ENCODE peak calls at places on chromosomes 2 and 18, in six cellular contexts. F is A549; S is activated CD4-positive, alpha-beta memory T cell treated with anti-CD3 and anti-CD28 coated beads for 36 hours; A is activated CD8-positive, alpha-beta T cell treated with anti-CD3 and anti-CD28 coated beads for 36 hours; L is NCI-H1105; M is activated naive CD4-positive, alpha-beta T cell. R is an unnamed sample.

GRCh38 chr2:135676031-135676430 is 65.6 kb upstream of the UBXN4 start:
- DNase-seq in F (no peak), S (no peak), A (no peak), L (no peak), M (no peak), R (no peak)

GRCh38 chr2:20456049-20456665 is 9.3 kb downstream of the RHOB start:
- DNase-seq in F (no peak), S (peak; percentile 3), A (no peak), L (no peak), M (no peak), R (no peak)

GRCh38 chr18:32383040-32383819 is 87.5 kb downstream of the GAREM1 start:
- DNase-seq in F (peak; percentile 79), S (no peak), A (no peak), L (no peak), M (no peak), R (peak; percentile 70)

GRCh38 chr2:122203523-122203922 is 448.1 kb downstream of the TSN start:
- DNase-seq in F (no peak), S (no peak), A (no peak), L (no peak), M (no peak), R (peak; percentile 90)

GRCh38 chr2:192011196-192011595 is 164.3 kb upstream of the CAVIN2 start:
- DNase-seq in F (no peak), S (no peak), A (no peak), L (no peak), M (no peak), R (no peak)

GRCh38 chr2:186639939-186640338 is 50.1 kb downstream of the ITGAV start:
- DNase-seq in F (no peak), S (peak; percentile 33), A (peak; percentile 8), L (no peak), M (no peak), R (no peak)

GRCh38 chr18:37963837-37964236 is 398.2 kb upstream of the CELF4 start:
- DNase-seq in F (no peak), S (no peak), A (no peak), L (no peak), M (no peak), R (no peak)

GRCh38 chr18:2920546-2921343 is 73.9 kb downstream of the EMILIN2 start:
- DNase-seq in F (no peak), S (no peak), A (no peak), L (no peak), M (no peak), R (no peak)

GRCh38 chr2:172478353-172478752 is 51.0 kb downstream of the ITGA6 start:
- DNase-seq in F (no peak), S (no peak), A (no peak), L (no peak), M (no peak), R (no peak)

GRCh38 chr18:74947417-74947816 is 261.5 kb downstream of the PTGR3 start:
- DNase-seq in F (no peak), S (no peak), A (no peak), L (no peak), M (no peak), R (no peak)

GRCh38 chr2:160210599-160211138 is 10.6 kb upstream of the ITGB6 start:
- DNase-seq in F (peak; percentile 86), S (peak; percentile 82), A (peak; percentile 82), L (no peak), M (peak; percentile 65), R (peak; percentile 63)

R was measured in retinal pigment epithelial cell.